ENCODE peak calls at places on chromosomes 4 and X, in five cellular contexts. J, T, X, N and V are unnamed samples.

GRCh38 chr4:136900706-136901105 is 631.6 kb downstream of the PCDH18 start:
- DNase-seq in X (no peak), N (no peak), J (no peak), T (no peak), V (peak)

GRCh38 chr4:88137112-88137511 is 21.3 kb downstream of the ABCG2 start:
- DNase-seq in T (no peak), X (no peak), J (no peak), N (no peak), V (no peak)

GRCh38 chrX:45187731-45188130 is 12.9 kb downstream of the DIPK2B start:
- DNase-seq in X (no peak), N (no peak), T (no peak), J (no peak), V (no peak)

GRCh38 chrX:141732031-141732430 is 33.5 kb upstream of the SPANXD start:
- DNase-seq in J (no peak), T (no peak), N (no peak), X (no peak), V (no peak)

GRCh38 chrX:11423362-11423818 is 130.2 kb downstream of the AMELX start:
- DNase-seq in J (no peak), N (no peak), T (no peak), X (peak), V (peak)

GRCh38 chr4:125368684-125369083 is 53.9 kb downstream of the FAT4 start:
- DNase-seq in T (no peak), N (no peak), X (no peak), J (no peak), V (no peak)

GRCh38 chrX:21528076-21528475 is 130.1 kb downstream of the KLHL34 start:
- DNase-seq in J (no peak), N (no peak), T (no peak), X (no peak), V (no peak)

GRCh38 chr4:98094118-98094517 is 49.2 kb downstream of the STPG2 start:
- DNase-seq in J (no peak), N (no peak), X (no peak), T (no peak), V (no peak)

GRCh38 chr4:102500371-102501175 is 586 bp upstream of the NFKB1 start:
- DNase-seq in J (peak), N (peak), X (peak), T (peak), V (peak)

GRCh38 chr4:102478186-102478585 is 23.0 kb upstream of the NFKB1 start:
- DNase-seq in X (no peak), T (peak), J (peak), N (no peak), V (no peak)

GRCh38 chr4:109207060-109207459 is 95.4 kb downstream of the COL25A1 start:
- DNase-seq in J (no peak), N (peak), X (no peak), T (no peak), V (no peak)

GRCh38 chr4:8287606-8288280 is 18.2 kb downstream of the HTRA3 start:
- DNase-seq in J (no peak), N (no peak), T (no peak), X (no peak), V (peak)

GRCh38 chr4:107619065-107619464 is 101.0 kb downstream of the PAPSS1 start:
- DNase-seq in T (no peak), J (no peak), N (no peak), X (no peak), V (no peak)

GRCh38 chr4:107736037-107736436 is 16.0 kb upstream of the PAPSS1 start:
- DNase-seq in N (no peak), J (no peak), X (no peak), T (no peak), V (no peak)

GRCh38 chrX:86148594-86148993 is 343 bp downstream of the DACH2 start:
- DNase-seq in N (no peak), X (no peak), J (no peak), T (no peak), V (no peak)

GRCh38 chr4:156875697-156876096 is 95.9 kb downstream of the PDGFC start:
- DNase-seq in J (no peak), N (no peak), T (no peak), X (no peak), V (no peak)

GRCh38 chr4:184215709-184216328 is 1.9 kb downstream of the ENPP6 start:
- DNase-seq in J (no peak), N (peak), X (no peak), T (no peak), V (no peak)

GRCh38 chr4:154030747-154031146 is 241.9 kb upstream of the SFRP2 start:
- DNase-seq in T (no peak), J (no peak), N (no peak), X (no peak), V (no peak)

GRCh38 chrX:41655101-41655500 is 33.7 kb upstream of the GPR34 start:
- DNase-seq in J (no peak), X (no peak), T (no peak), N (no peak), V (no peak)

GRCh38 chrX:132958086-132958703 is at the start of gene HS6ST2:
- DNase-seq in J (peak), N (peak), X (no peak), T (no peak), V (no peak)

GRCh38 chrX:143635915-143636314 is at the start of gene SLITRK4:
- DNase-seq in T (no peak), N (no peak), X (no peak), J (no peak), V (no peak)

GRCh38 chr4:45467157-45467556 is 656.7 kb downstream of the GABRG1 start:
- DNase-seq in N (no peak), X (no peak), T (no peak), J (no peak), V (no peak)
- TF ChIP-seq MAX in N (no peak), X (no peak), T (no peak), J (no peak), V (no peak)

GRCh38 chr4:38454284-38454683 is 209.7 kb upstream of the KLF3 start:
- DNase-seq in N (no peak), T (no peak), J (no peak), X (no peak), V (no peak)

GRCh38 chr4:38453253-38453881 is 210.6 kb upstream of the KLF3 start:
- DNase-seq in T (no peak), X (no peak), J (no peak), N (no peak), V (no peak)

GRCh38 chr4:38456096-38456495 is 207.9 kb upstream of the KLF3 start:
- DNase-seq in J (no peak), T (no peak), N (no peak), X (no peak), V (no peak)

GRCh38 chr4:38452009-38452408 is 212.0 kb upstream of the KLF3 start:
- DNase-seq in N (no peak), T (no peak), J (no peak), X (no peak), V (no peak)

GRCh38 chr4:38455092-38455855 is 208.7 kb upstream of the KLF3 start:
- DNase-seq in N (no peak), T (no peak), J (no peak), X (no peak), V (no peak)
- TF ChIP-seq MAX in N (no peak), T (no peak), J (no peak), X (no peak), V (no peak)

DNA sequence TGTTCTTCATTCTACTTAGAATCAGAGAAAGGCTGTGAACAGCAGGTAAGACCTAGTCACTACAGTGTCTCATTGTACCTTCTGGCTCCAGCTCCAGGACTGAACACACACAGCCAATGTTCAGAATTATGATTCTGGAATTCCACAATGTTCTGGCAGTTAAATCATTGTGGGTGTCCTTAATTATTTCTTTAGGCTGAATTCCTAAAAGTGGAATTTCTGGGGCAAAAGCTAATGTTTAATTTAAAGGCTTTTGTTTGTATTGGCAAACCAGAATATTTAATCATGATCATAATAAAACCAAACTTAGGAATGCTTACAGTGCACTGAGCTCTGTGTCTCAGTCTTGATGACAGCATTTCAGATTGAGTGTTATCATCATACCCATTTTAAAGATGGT is 67.0 kb upstream of the FAT1 start:
- DNase-seq in J (no peak), X (no peak), N (no peak), T (no peak), V (no peak)
- TF ChIP-seq MAX in J (no peak), X (no peak), N (no peak), T (no peak), V (no peak)

DNA sequence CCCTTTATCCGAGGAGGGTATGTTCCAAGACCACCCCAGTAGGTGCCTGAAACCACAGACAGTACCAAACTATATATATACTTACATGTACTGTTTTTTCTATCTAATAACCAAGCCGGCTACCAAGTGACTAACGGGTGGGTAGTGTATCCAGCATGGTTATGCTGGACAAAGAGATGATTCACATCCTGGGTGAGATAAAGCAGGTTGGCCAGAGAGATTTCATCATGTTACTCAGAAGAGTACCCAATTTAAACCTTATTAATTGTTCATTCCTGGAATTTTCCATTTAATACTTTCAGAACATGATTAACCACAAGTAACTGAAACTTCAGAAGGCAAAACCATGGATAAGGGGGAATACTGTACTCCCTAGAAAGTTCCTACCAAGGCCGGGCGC is 46.5 kb downstream of the RFC1 start:
- DNase-seq in N (peak), T (peak), X (no peak), J (no peak), V (peak)
- TF ChIP-seq MAX in N (peak), T (no peak), X (no peak), J (no peak), V (no peak)

GRCh38 chr4:3218824-3219760 is 29.9 kb upstream of the MSANTD1 start:
- DNase-seq in X (no peak), N (peak), J (no peak), T (no peak), V (no peak)

GRCh38 chr4:3220586-3221494 is 28.1 kb upstream of the MSANTD1 start:
- DNase-seq in J (no peak), T (no peak), N (no peak), X (no peak), V (no peak)

GRCh38 chr4:3221996-3222395 is 27.0 kb upstream of the MSANTD1 start:
- DNase-seq in T (no peak), N (no peak), X (no peak), J (no peak), V (no peak)

GRCh38 chr4:3217771-3218170 is 31.2 kb upstream of the MSANTD1 start:
- DNase-seq in N (no peak), X (no peak), T (no peak), J (no peak), V (no peak)

GRCh38 chr4:3219761-3220481 is 29.0 kb upstream of the MSANTD1 start:
- DNase-seq in N (no peak), X (no peak), T (no peak), J (no peak), V (no peak)
- TF ChIP-seq MAX in N (no peak), X (no peak), T (no peak), J (no peak), V (no peak)

GRCh38 chrX:82813671-82814078 is 694.4 kb upstream of the POU3F4 start:
- DNase-seq in T (no peak), N (no peak), J (no peak), X (no peak), V (no peak)
- TF ChIP-seq MAX in T (no peak), N (no peak), J (no peak), X (no peak), V (no peak)

GRCh38 chr4:159206427-159206871 is 103.6 kb downstream of the RAPGEF2 start:
- DNase-seq in J (no peak), T (no peak), N (no peak), X (no peak), V (no peak)
- TF ChIP-seq MAX in J (no peak), T (no peak), N (no peak), X (no peak), V (no peak)

GRCh38 chrX:124217289-124218251 is 114.9 kb upstream of the TEX13D start:
- DNase-seq in X (no peak), N (no peak), T (peak), J (no peak), V (peak)
- TF ChIP-seq MAX in X (no peak), N (peak), T (no peak), J (no peak), V (peak)